ENCODE peak calls at places on chromosome 19, in four cellular contexts. G, Z, N and J are unnamed samples.

GRCh38 chr19:492091-492531 is 4.2 kb upstream of the MADCAM1 start:
- DNase-seq in N (no peak), G (no peak), Z (no peak), J (no peak)

GRCh38 chr19:32406161-32407003 is 812 bp downstream of the DPY19L3 start:
- DNase-seq in N (no peak), G (no peak), Z (no peak), J (no peak)

GRCh38 chr19:40783711-40784110 is 5.7 kb downstream of the RAB4B start:
- DNase-seq in Z (no peak), G (no peak), N (no peak), J (no peak)

GRCh38 chr19:47315125-47315821 is 5.6 kb downstream of the C5AR1 start:
- DNase-seq in Z (no peak), G (peak), N (peak), J (peak)

GRCh38 chr19:45098521-45099464 is 5.8 kb downstream of the PPP1R37 start:
- DNase-seq in Z (peak), G (peak), N (peak), J (no peak)

GRCh38 chr19:38386300-38386967 is 1.4 kb downstream of the GGN start:
- DNase-seq in G (no peak), Z (no peak), N (no peak), J (no peak)

GRCh38 chr19:14023404-14024235 is 4.3 kb upstream of the RLN3 start:
- DNase-seq in N (no peak), G (peak), Z (no peak), J (peak)

GRCh38 chr19:48350856-48351255 is 12.9 kb downstream of the TMEM143 start:
- DNase-seq in Z (no peak), G (no peak), N (no peak), J (no peak)

GRCh38 chr19:15463865-15464371 is 426 bp downstream of the RASAL3 start:
- DNase-seq in Z (no peak), N (no peak), G (no peak), J (no peak)

GRCh38 chr19:1291761-1292418 is 6.2 kb downstream of the EFNA2 start:
- DNase-seq in G (no peak), N (no peak), Z (no peak), J (no peak)

GRCh38 chr19:2213799-2214198 is 22.3 kb downstream of the PLEKHJ1 start:
- DNase-seq in Z (peak), G (no peak), N (peak), J (no peak)

GRCh38 chr19:31668916-31669315 is 319.7 kb upstream of the TSHZ3 start:
- DNase-seq in Z (no peak), G (no peak), N (no peak), J (no peak)

GRCh38 chr19:14167013-14167593 is 30.7 kb upstream of the ASF1B start:
- DNase-seq in Z (no peak), N (no peak), G (no peak), J (no peak)

GRCh38 chr19:38862321-38863059 is 12.7 kb upstream of the HNRNPL start:
- DNase-seq in G (peak), N (no peak), Z (no peak), J (peak)

GRCh38 chr19:42528354-42529247 is at the start of gene CEACAM1:
- DNase-seq in N (no peak), Z (no peak), G (peak), J (no peak)

GRCh38 chr19:17775991-17776803 is 18.7 kb upstream of the B3GNT3 start:
- DNase-seq in N (no peak), Z (no peak), G (peak), J (no peak)

GRCh38 chr19:19615086-19615485 is 3.4 kb downstream of the PBX4 start:
- DNase-seq in Z (no peak), N (no peak), G (no peak), J (no peak)

GRCh38 chr19:29753190-29753933 is 38.3 kb upstream of the C19orf12 start:
- DNase-seq in Z (no peak), G (no peak), N (no peak), J (no peak)

GRCh38 chr19:14554382-14554812 is 17.5 kb downstream of the NDUFB7 start:
- DNase-seq in N (peak), Z (peak), G (no peak), J (no peak)

GRCh38 chr19:1782501-1782900 is 29.2 kb downstream of the ONECUT3 start:
- DNase-seq in G (no peak), N (no peak), Z (no peak), J (no peak)